ENCODE peak calls at places on chromosome 9, in eight cellular contexts. P, U, T, D, H, F, R and N are unnamed samples.

GRCh38 chr9:114261026-114261425 is 61.9 kb upstream of the ORM1 start:
- DNase-seq in P (no peak), U (no peak), T (no peak), D (no peak), H (no peak), F (no peak), R (no peak), N (no peak)

GRCh38 chr9:83280259-83280658 is 217.3 kb upstream of the RASEF start:
- DNase-seq in P (no peak), U (no peak), T (no peak), D (no peak), H (no peak), F (no peak), R (no peak), N (no peak)

GRCh38 chr9:87570000-87570834 is 72.5 kb downstream of the DAPK1 start:
- DNase-seq in P (no peak), U (no peak), T (no peak), D (no peak), H (no peak), F (no peak), R (no peak), N (no peak)

GRCh38 chr9:124322618-124323432 is 65.1 kb downstream of the NEK6 start:
- DNase-seq in P (no peak), U (no peak), T (no peak), D (peak; percentile 38), H (no peak), F (no peak), R (no peak), N (no peak)

GRCh38 chr9:38423273-38423938 is 848 bp downstream of the IGFBPL1 start:
- DNase-seq in P (no peak), U (no peak), T (no peak), D (no peak), H (no peak), F (no peak), R (no peak), N (no peak)

GRCh38 chr9:125949721-125950465 is 202.7 kb downstream of the PBX3 start:
- DNase-seq in P (no peak), U (no peak), T (no peak), D (no peak), H (no peak), F (no peak), R (no peak), N (no peak)

GRCh38 chr9:89953824-89954223 is 349.0 kb downstream of the GADD45G start:
- DNase-seq in P (no peak), U (no peak), T (no peak), D (no peak), H (no peak), F (no peak), R (no peak), N (no peak)

GRCh38 chr9:128946945-128947422 is 419 bp downstream of the DOLK start:
- DNase-seq in P (no peak), U (no peak), T (no peak), D (peak; percentile 30), H (no peak), F (no peak), R (no peak), N (no peak)

GRCh38 chr9:33151007-33151557 is 16.1 kb downstream of the B4GALT1 start:
- DNase-seq in P (no peak), U (no peak), T (no peak), D (peak; percentile 97), H (no peak), F (no peak), R (peak; percentile 75), N (no peak)

GRCh38 chr9:120901704-120902103 is 24.7 kb upstream of the PHF19 start:
- DNase-seq in P (no peak), U (no peak), T (no peak), D (no peak), H (no peak), F (no peak), R (no peak), N (no peak)

GRCh38 chr9:79615038-79615437 is 43.3 kb downstream of the TLE4 start:
- DNase-seq in P (no peak), U (no peak), T (no peak), D (no peak), H (no peak), F (no peak), R (no peak), N (no peak)

GRCh38 chr9:4228606-4229005 is 71.3 kb downstream of the GLIS3 start:
- DNase-seq in P (no peak), U (no peak), T (no peak), D (peak; percentile 69), H (no peak), F (no peak), R (peak; percentile 36), N (no peak)

GRCh38 chr9:133520121-133520835 is 4.5 kb downstream of the MYMK start:
- DNase-seq in P (no peak), U (no peak), T (no peak), D (no peak), H (no peak), F (no peak), R (no peak), N (no peak)

GRCh38 chr9:76290555-76290954 is 103.7 kb downstream of the RFK start:
- DNase-seq in P (no peak), U (no peak), T (no peak), D (no peak), H (no peak), F (no peak), R (no peak), N (no peak)

GRCh38 chr9:35697486-35697885 is 7.8 kb upstream of the TPM2 start:
- DNase-seq in P (no peak), U (no peak), T (no peak), D (no peak), H (no peak), F (no peak), R (no peak), N (no peak)

GRCh38 chr9:121650220-121651013 is 1.0 kb upstream of the DAB2IP start:
- DNase-seq in P (no peak), U (no peak), T (no peak), D (peak; percentile 17), H (no peak), F (peak; percentile 79), R (no peak), N (peak; percentile 68)

GRCh38 chr9:92973700-92974099 is 26.4 kb downstream of the FGD3 start:
- DNase-seq in P (no peak), U (no peak), T (no peak), D (no peak), H (no peak), F (no peak), R (no peak), N (no peak)

GRCh38 chr9:135939351-135940265 is 21.6 kb downstream of the UBAC1 start:
- DNase-seq in P (no peak), U (peak; percentile 61), T (no peak), D (no peak), H (no peak), F (no peak), R (no peak), N (no peak)

GRCh38 chr9:128082173-128082572 is 14.1 kb downstream of the SLC25A25 start:
- DNase-seq in P (no peak), U (no peak), T (no peak), D (no peak), H (no peak), F (no peak), R (no peak), N (no peak)

GRCh38 chr9:128733256-128733655 is 9.3 kb upstream of the ZDHHC12 start:
- DNase-seq in P (peak; percentile 27), U (no peak), T (no peak), D (peak; percentile 87), H (peak; percentile 25), F (peak; percentile 83), R (peak; percentile 82), N (no peak)

GRCh38 chr9:122642226-122642625 is 15.2 kb downstream of the OR1B1 start:
- DNase-seq in P (no peak), U (no peak), T (no peak), D (peak; percentile 10), H (no peak), F (no peak), R (peak; percentile 7), N (no peak)

GRCh38 chr9:37752646-37753488 is 738 bp upstream of the TRMT10B start:
- DNase-seq in P (no peak), U (no peak), T (no peak), D (no peak), H (no peak), F (no peak), R (no peak), N (no peak)

GRCh38 chr9:91949946-91950664 is at the start of gene ROR2:
- DNase-seq in P (peak; percentile 18), U (peak; percentile 64), T (no peak), D (peak; percentile 70), H (no peak), F (peak; percentile 88), R (peak; percentile 90), N (peak; percentile 4)

GRCh38 chr9:97419315-97419867 is 7.5 kb downstream of the TDRD7 start:
- DNase-seq in P (no peak), U (no peak), T (no peak), D (peak; percentile 69), H (no peak), F (no peak), R (peak; percentile 46), N (no peak)

GRCh38 chr9:1941989-1942388 is 73.2 kb upstream of the SMARCA2 start:
- DNase-seq in P (no peak), U (no peak), T (no peak), D (peak; percentile 11), H (no peak), F (no peak), R (no peak), N (no peak)

GRCh38 chr9:130913599-130914416 is 17.2 kb upstream of the QRFP start:
- DNase-seq in P (no peak), U (no peak), T (no peak), D (no peak), H (no peak), F (no peak), R (no peak), N (no peak)

GRCh38 chr9:27352457-27353188 is 55.7 kb upstream of the EQTN start:
- DNase-seq in P (peak; percentile 51), U (no peak), T (no peak), D (no peak), H (no peak), F (no peak), R (no peak), N (no peak)

GRCh38 chr9:15372385-15373200 is 50.1 kb upstream of the SNAPC3 start:
- DNase-seq in P (no peak), U (no peak), T (no peak), D (no peak), H (no peak), F (no peak), R (no peak), N (no peak)

GRCh38 chr9:81896067-81896466 is 32.2 kb upstream of the SPATA31D4 start:
- DNase-seq in P (no peak), U (no peak), T (no peak), D (no peak), H (no peak), F (no peak), R (no peak), N (no peak)

GRCh38 chr9:99181621-99182020 is 40.1 kb downstream of the ALG2 start:
- DNase-seq in P (peak; percentile 89), U (no peak), T (no peak), D (peak; percentile 33), H (no peak), F (no peak), R (no peak), N (peak; percentile 36)

GRCh38 chr9:78121488-78121887 is 89.9 kb upstream of the GNAQ start:
- DNase-seq in P (no peak), U (peak; percentile 32), T (peak; percentile 56), D (peak; percentile 77), H (peak; percentile 16), F (peak; percentile 58), R (peak; percentile 56), N (peak; percentile 25)

GRCh38 chr9:85569988-85570387 is 171.8 kb downstream of the AGTPBP1 start:
- DNase-seq in P (no peak), U (no peak), T (no peak), D (peak; percentile 60), H (no peak), F (no peak), R (peak; percentile 48), N (no peak)

GRCh38 chr9:75063556-75064305 is 24.2 kb downstream of the NMRK1 start:
- DNase-seq in P (no peak), U (no peak), T (no peak), D (no peak), H (no peak), F (no peak), R (peak; percentile 20), N (no peak)

GRCh38 chr9:68654075-68654474 is 51.0 kb upstream of the PIP5K1B start:
- DNase-seq in P (no peak), U (no peak), T (no peak), D (no peak), H (no peak), F (no peak), R (no peak), N (no peak)